ENCODE peak calls at places on chromosomes 13 and 19, in nine cellular contexts. B, H, X, I, O, C, J, A and L are unnamed samples.

GRCh38 chr13:50071399-50071798 is 56.2 kb downstream of the KCNRG start:
- DNase-seq in B (no peak), H (no peak), X (no peak), I (no peak), O (no peak), C (no peak), J (peak), A (no peak), L (no peak)

GRCh38 chr13:73870970-73871935 is 263.0 kb downstream of the KLF12 start:
- DNase-seq in B (no peak), H (no peak), X (no peak), I (no peak), O (no peak), C (no peak), J (peak), A (no peak), L (no peak)

GRCh38 chr19:7888145-7888825 is at the start of gene LRRC8E:
- DNase-seq in B (no peak), H (no peak), X (no peak), I (peak), O (peak), C (peak), J (peak), A (peak), L (no peak)

GRCh38 chr13:24033527-24034302 is 126.8 kb upstream of the SPATA13 start:
- DNase-seq in B (no peak), H (no peak), X (no peak), I (no peak), O (no peak), C (no peak), J (peak), A (no peak), L (no peak)

GRCh38 chr13:41847216-41847615 is 113.7 kb downstream of the VWA8 start:
- DNase-seq in B (no peak), H (no peak), X (no peak), I (no peak), O (no peak), C (no peak), J (no peak), A (no peak), L (no peak)

GRCh38 chr19:1247747-1248453 is 483 bp upstream of the MIDN start:
- DNase-seq in B (no peak), H (peak), X (peak), I (peak), O (peak), C (no peak), J (peak), A (peak), L (peak)

GRCh38 chr13:75860935-75861334 is 224.8 kb downstream of the LMO7 start:
- DNase-seq in B (no peak), H (no peak), X (no peak), I (no peak), O (no peak), C (no peak), J (no peak), A (no peak), L (no peak)

GRCh38 chr13:75581874-75582640 is 32.5 kb downstream of the UCHL3 start:
- DNase-seq in B (no peak), H (no peak), X (no peak), I (no peak), O (no peak), C (no peak), J (no peak), A (no peak), L (no peak)

GRCh38 chr13:41827507-41828213 is 133.2 kb downstream of the VWA8 start:
- DNase-seq in B (no peak), H (no peak), X (no peak), I (no peak), O (no peak), C (no peak), J (peak), A (no peak), L (no peak)

GRCh38 chr19:11530432-11530831 is 1.5 kb upstream of the ECSIT start:
- DNase-seq in B (peak), H (no peak), X (peak), I (peak), O (peak), C (peak), J (peak), A (peak), L (peak)

GRCh38 chr13:43300817-43301216 is 277.4 kb downstream of the DNAJC15 start:
- DNase-seq in B (no peak), H (no peak), X (no peak), I (no peak), O (no peak), C (no peak), J (peak), A (no peak), L (no peak)

GRCh38 chr19:17739121-17739875 is 12.0 kb upstream of the FCHO1 start:
- DNase-seq in B (no peak), H (no peak), X (no peak), I (no peak), O (no peak), C (no peak), J (no peak), A (no peak), L (no peak)

GRCh38 chr13:99919132-99919531 is 52.4 kb downstream of the ZIC5 start:
- DNase-seq in B (no peak), H (no peak), X (no peak), I (no peak), O (no peak), C (no peak), J (no peak), A (no peak), L (no peak)

GRCh38 chr19:43780706-43781525 is at the start of gene KCNN4:
- DNase-seq in B (no peak), H (no peak), X (no peak), I (peak), O (peak), C (no peak), J (peak), A (peak), L (peak)

GRCh38 chr13:27405521-27406134 is 18.8 kb upstream of the GTF3A start:
- DNase-seq in B (no peak), H (no peak), X (no peak), I (no peak), O (no peak), C (no peak), J (no peak), A (no peak), L (no peak)

GRCh38 chr19:17889609-17890214 is 18.0 kb downstream of the SLC5A5 start:
- DNase-seq in B (no peak), H (no peak), X (no peak), I (no peak), O (no peak), C (peak), J (peak), A (no peak), L (no peak)

GRCh38 chr13:61146158-61146557 is 269.5 kb downstream of the PCDH20 start:
- DNase-seq in B (no peak), H (no peak), X (no peak), I (no peak), O (no peak), C (no peak), J (no peak), A (no peak), L (no peak)